ENCODE peak calls at places on chromosomes 5 and 9, in six cellular contexts. V is astrocyte of the spinal cord; J is stimulated activated CD8-positive, alpha-beta memory T cell treated with anti-CD3 and anti-CD28 coated beads, Interleukin-15, amount 100 ng/mL, for 4 hours; G is activated naive CD4-positive, alpha-beta T cell; Q is activated CD4-positive, alpha-beta T cell treated with anti-CD3 and anti-CD28 coated beads for 4 hours; K is CD4-positive, alpha-beta T cell. W is an unnamed sample.

GRCh38 chr9:108086624-108087023 is 597.1 kb upstream of the KLF4 start:
- DNase-seq in V (no peak), J (no peak), G (no peak), Q (no peak), K (no peak), W (no peak)

GRCh38 chr5:146222002-146222401 is 18.6 kb downstream of the RBM27 start:
- DNase-seq in V (no peak), J (no peak), G (no peak), Q (no peak), K (no peak), W (no peak)

GRCh38 chr5:149005077-149005892 is 57.6 kb downstream of the SH3TC2 start:
- DNase-seq in V (no peak), J (no peak), G (no peak), Q (no peak), K (no peak), W (no peak)

GRCh38 chr5:9512452-9512851 is 33.4 kb downstream of the SEMA5A start:
- DNase-seq in V (peak), J (no peak), G (no peak), Q (no peak), K (no peak), W (no peak)

GRCh38 chr5:157866536-157866935 is 7.6 kb upstream of the CLINT1 start:
- DNase-seq in V (no peak), J (no peak), G (no peak), Q (no peak), K (no peak), W (no peak)

GRCh38 chr9:26722755-26723154 is 169.8 kb downstream of the CAAP1 start:
- DNase-seq in V (no peak), J (no peak), G (no peak), Q (no peak), K (no peak), W (no peak)

GRCh38 chr5:158026248-158027031 is 167.5 kb upstream of the CLINT1 start:
- DNase-seq in V (no peak), J (no peak), G (no peak), Q (no peak), K (no peak), W (no peak)

GRCh38 chr5:151191661-151192060 is 32.2 kb downstream of the CCDC69 start:
- DNase-seq in V (no peak), J (no peak), G (no peak), Q (no peak), K (no peak), W (no peak)

GRCh38 chr9:108478431-108478837 is 377.4 kb downstream of the ACTL7B start:
- DNase-seq in V (peak), J (no peak), G (no peak), Q (no peak), K (no peak), W (peak)

GRCh38 chr9:121826711-121827110 is 175.3 kb downstream of the DAB2IP start:
- DNase-seq in V (no peak), J (no peak), G (no peak), Q (no peak), K (no peak), W (no peak)

GRCh38 chr5:54214747-54215146 is 95.6 kb downstream of the ARL15 start:
- DNase-seq in V (peak), J (no peak), G (no peak), Q (no peak), K (no peak), W (no peak)

GRCh38 chr9:16721972-16722371 is 148.5 kb downstream of the BNC2 start:
- DNase-seq in V (no peak), J (no peak), G (no peak), Q (no peak), K (no peak), W (peak)

GRCh38 chr9:97425992-97426336 is 14.1 kb downstream of the TDRD7 start:
- DNase-seq in V (no peak), J (no peak), G (no peak), Q (no peak), K (no peak), W (no peak)

GRCh38 chr9:136527131-136527530 is 18.7 kb downstream of the NOTCH1 start:
- DNase-seq in V (no peak), J (no peak), G (no peak), Q (no peak), K (no peak), W (no peak)

GRCh38 chr5:150174285-150174684 is 7.7 kb downstream of the CDX1 start:
- DNase-seq in V (no peak), J (no peak), G (no peak), Q (no peak), K (no peak), W (no peak)